ENCODE peak calls at places on chromosomes 4 and X, in nine cellular contexts. One of them, this sample, is unnamed.

GRCh38 chr4:168656055-168656660 is 159.3 kb downstream of the PALLD start:
- DNase-seq in iPS-NIHi11: no peak
- DNase-seq in NCI-H226: peak
- DNase-seq in NCI-H748 treated with DMSO at 0.1 percent for 48 hours: no peak
- DNase-seq in effector memory CD8-positive, alpha-beta T cell: no peak
- DNase-seq in H4: peak
- DNase-seq in activated T-cell treated with anti-CD3 and anti-CD28 coated beads, Interleukin-2, amount 50 U/mL, for 4 hours: no peak
- DNase-seq in NCI-H1092: no peak
- DNase-seq in coronary artery: no peak
- DNase-seq in this sample: no peak

GRCh38 chr4:106627071-106627470 is 258.5 kb upstream of the GIMD1 start:
- DNase-seq in iPS-NIHi11: no peak
- DNase-seq in NCI-H226: no peak
- DNase-seq in NCI-H748 treated with DMSO at 0.1 percent for 48 hours: no peak
- DNase-seq in effector memory CD8-positive, alpha-beta T cell: no peak
- DNase-seq in H4: no peak
- DNase-seq in activated T-cell treated with anti-CD3 and anti-CD28 coated beads, Interleukin-2, amount 50 U/mL, for 4 hours: no peak
- DNase-seq in NCI-H1092: no peak
- DNase-seq in coronary artery: no peak
- DNase-seq in this sample: no peak

GRCh38 chr4:53987761-53988171 is 76.6 kb downstream of the CHIC2 start:
- DNase-seq in iPS-NIHi11: no peak
- DNase-seq in NCI-H226: peak
- DNase-seq in NCI-H748 treated with DMSO at 0.1 percent for 48 hours: no peak
- DNase-seq in effector memory CD8-positive, alpha-beta T cell: no peak
- DNase-seq in H4: no peak
- DNase-seq in activated T-cell treated with anti-CD3 and anti-CD28 coated beads, Interleukin-2, amount 50 U/mL, for 4 hours: no peak
- DNase-seq in NCI-H1092: no peak
- DNase-seq in coronary artery: no peak
- DNase-seq in this sample: no peak

GRCh38 chr4:8917868-8918783 is 46.5 kb upstream of the HMX1 start:
- DNase-seq in iPS-NIHi11: peak
- DNase-seq in NCI-H226: peak
- DNase-seq in NCI-H748 treated with DMSO at 0.1 percent for 48 hours: no peak
- DNase-seq in effector memory CD8-positive, alpha-beta T cell: peak
- DNase-seq in H4: peak
- DNase-seq in activated T-cell treated with anti-CD3 and anti-CD28 coated beads, Interleukin-2, amount 50 U/mL, for 4 hours: peak
- DNase-seq in NCI-H1092: peak
- DNase-seq in coronary artery: peak
- DNase-seq in this sample: no peak

GRCh38 chrX:48896611-48897011 is 957 bp downstream of the TIMM17B start:
- DNase-seq in iPS-NIHi11: no peak
- DNase-seq in NCI-H226: no peak
- DNase-seq in NCI-H748 treated with DMSO at 0.1 percent for 48 hours: no peak
- DNase-seq in effector memory CD8-positive, alpha-beta T cell: no peak
- DNase-seq in H4: no peak
- DNase-seq in activated T-cell treated with anti-CD3 and anti-CD28 coated beads, Interleukin-2, amount 50 U/mL, for 4 hours: no peak
- DNase-seq in NCI-H1092: no peak
- DNase-seq in coronary artery: no peak
- DNase-seq in this sample: no peak

GRCh38 chrX:96182366-96182765 is 502.3 kb upstream of the DIAPH2 start:
- DNase-seq in iPS-NIHi11: peak
- DNase-seq in NCI-H226: no peak
- DNase-seq in NCI-H748 treated with DMSO at 0.1 percent for 48 hours: no peak
- DNase-seq in effector memory CD8-positive, alpha-beta T cell: no peak
- DNase-seq in H4: peak
- DNase-seq in activated T-cell treated with anti-CD3 and anti-CD28 coated beads, Interleukin-2, amount 50 U/mL, for 4 hours: no peak
- DNase-seq in NCI-H1092: no peak
- DNase-seq in coronary artery: no peak
- DNase-seq in this sample: no peak

GRCh38 chr4:91113130-91113706 is 986.0 kb downstream of the CCSER1 start:
- DNase-seq in iPS-NIHi11: peak
- DNase-seq in NCI-H226: no peak
- DNase-seq in NCI-H748 treated with DMSO at 0.1 percent for 48 hours: no peak
- DNase-seq in effector memory CD8-positive, alpha-beta T cell: no peak
- DNase-seq in H4: peak
- DNase-seq in activated T-cell treated with anti-CD3 and anti-CD28 coated beads, Interleukin-2, amount 50 U/mL, for 4 hours: no peak
- DNase-seq in NCI-H1092: peak
- DNase-seq in coronary artery: no peak
- DNase-seq in this sample: no peak

GRCh38 chr4:102610007-102610406 is 108.8 kb downstream of the NFKB1 start:
- DNase-seq in iPS-NIHi11: no peak
- DNase-seq in NCI-H226: no peak
- DNase-seq in NCI-H748 treated with DMSO at 0.1 percent for 48 hours: peak
- DNase-seq in effector memory CD8-positive, alpha-beta T cell: no peak
- DNase-seq in H4: no peak
- DNase-seq in activated T-cell treated with anti-CD3 and anti-CD28 coated beads, Interleukin-2, amount 50 U/mL, for 4 hours: no peak
- DNase-seq in NCI-H1092: no peak
- DNase-seq in coronary artery: no peak
- DNase-seq in this sample: no peak

GRCh38 chr4:4308800-4309441 is 18.9 kb downstream of the ZBTB49 start:
- DNase-seq in iPS-NIHi11: no peak
- DNase-seq in NCI-H226: no peak
- DNase-seq in NCI-H748 treated with DMSO at 0.1 percent for 48 hours: no peak
- DNase-seq in effector memory CD8-positive, alpha-beta T cell: no peak
- DNase-seq in H4: peak
- DNase-seq in activated T-cell treated with anti-CD3 and anti-CD28 coated beads, Interleukin-2, amount 50 U/mL, for 4 hours: no peak
- DNase-seq in NCI-H1092: no peak
- DNase-seq in coronary artery: no peak
- DNase-seq in this sample: no peak

GRCh38 chrX:22097295-22097694 is 65.2 kb downstream of the PHEX start:
- DNase-seq in iPS-NIHi11: no peak
- DNase-seq in NCI-H226: peak
- DNase-seq in NCI-H748 treated with DMSO at 0.1 percent for 48 hours: no peak
- DNase-seq in effector memory CD8-positive, alpha-beta T cell: no peak
- DNase-seq in H4: peak
- DNase-seq in activated T-cell treated with anti-CD3 and anti-CD28 coated beads, Interleukin-2, amount 50 U/mL, for 4 hours: no peak
- DNase-seq in NCI-H1092: no peak
- DNase-seq in coronary artery: no peak
- DNase-seq in this sample: no peak

GRCh38 chr4:159341486-159341885 is 238.6 kb downstream of the RAPGEF2 start:
- DNase-seq in iPS-NIHi11: no peak
- DNase-seq in NCI-H226: peak
- DNase-seq in NCI-H748 treated with DMSO at 0.1 percent for 48 hours: no peak
- DNase-seq in effector memory CD8-positive, alpha-beta T cell: no peak
- DNase-seq in H4: no peak
- DNase-seq in activated T-cell treated with anti-CD3 and anti-CD28 coated beads, Interleukin-2, amount 50 U/mL, for 4 hours: no peak
- DNase-seq in NCI-H1092: no peak
- DNase-seq in coronary artery: no peak
- DNase-seq in this sample: no peak

GRCh38 chr4:122842984-122843531 is 16.4 kb downstream of the FGF2 start:
- DNase-seq in iPS-NIHi11: no peak
- DNase-seq in NCI-H226: no peak
- DNase-seq in NCI-H748 treated with DMSO at 0.1 percent for 48 hours: no peak
- DNase-seq in effector memory CD8-positive, alpha-beta T cell: no peak
- DNase-seq in H4: no peak
- DNase-seq in activated T-cell treated with anti-CD3 and anti-CD28 coated beads, Interleukin-2, amount 50 U/mL, for 4 hours: no peak
- DNase-seq in NCI-H1092: no peak
- DNase-seq in coronary artery: no peak
- DNase-seq in this sample: no peak

GRCh38 chr4:73842696-73843095 is 6.2 kb downstream of the CXCL6 start:
- DNase-seq in iPS-NIHi11: no peak
- DNase-seq in NCI-H226: no peak
- DNase-seq in NCI-H748 treated with DMSO at 0.1 percent for 48 hours: no peak
- DNase-seq in effector memory CD8-positive, alpha-beta T cell: no peak
- DNase-seq in H4: no peak
- DNase-seq in activated T-cell treated with anti-CD3 and anti-CD28 coated beads, Interleukin-2, amount 50 U/mL, for 4 hours: no peak
- DNase-seq in NCI-H1092: no peak
- DNase-seq in coronary artery: no peak
- DNase-seq in this sample: no peak

GRCh38 chrX:72498782-72499181 is 73.9 kb downstream of the HDAC8 start:
- DNase-seq in iPS-NIHi11: no peak
- DNase-seq in NCI-H226: no peak
- DNase-seq in NCI-H748 treated with DMSO at 0.1 percent for 48 hours: no peak
- DNase-seq in effector memory CD8-positive, alpha-beta T cell: no peak
- DNase-seq in H4: no peak
- DNase-seq in activated T-cell treated with anti-CD3 and anti-CD28 coated beads, Interleukin-2, amount 50 U/mL, for 4 hours: no peak
- DNase-seq in NCI-H1092: no peak
- DNase-seq in coronary artery: no peak
- DNase-seq in this sample: no peak

GRCh38 chrX:53128097-53128749 is 34.3 kb downstream of the KANTR start:
- DNase-seq in iPS-NIHi11: no peak
- DNase-seq in NCI-H226: no peak
- DNase-seq in NCI-H748 treated with DMSO at 0.1 percent for 48 hours: no peak
- DNase-seq in effector memory CD8-positive, alpha-beta T cell: no peak
- DNase-seq in H4: no peak
- DNase-seq in activated T-cell treated with anti-CD3 and anti-CD28 coated beads, Interleukin-2, amount 50 U/mL, for 4 hours: no peak
- DNase-seq in NCI-H1092: no peak
- DNase-seq in coronary artery: no peak
- DNase-seq in this sample: no peak

GRCh38 chrX:10216208-10216607 is 59.4 kb downstream of the CLCN4 start:
- DNase-seq in iPS-NIHi11: no peak
- DNase-seq in NCI-H226: no peak
- DNase-seq in NCI-H748 treated with DMSO at 0.1 percent for 48 hours: no peak
- DNase-seq in effector memory CD8-positive, alpha-beta T cell: no peak
- DNase-seq in H4: no peak
- DNase-seq in activated T-cell treated with anti-CD3 and anti-CD28 coated beads, Interleukin-2, amount 50 U/mL, for 4 hours: no peak
- DNase-seq in NCI-H1092: no peak
- DNase-seq in coronary artery: no peak
- DNase-seq in this sample: no peak

GRCh38 chrX:110265624-110266023 is 52.3 kb downstream of the AMMECR1 start:
- DNase-seq in iPS-NIHi11: no peak
- DNase-seq in NCI-H226: no peak
- DNase-seq in NCI-H748 treated with DMSO at 0.1 percent for 48 hours: no peak
- DNase-seq in effector memory CD8-positive, alpha-beta T cell: no peak
- DNase-seq in H4: no peak
- DNase-seq in activated T-cell treated with anti-CD3 and anti-CD28 coated beads, Interleukin-2, amount 50 U/mL, for 4 hours: no peak
- DNase-seq in NCI-H1092: no peak
- DNase-seq in coronary artery: no peak
- DNase-seq in this sample: no peak

GRCh38 chr4:110005461-110006056 is 92.9 kb downstream of the EGF start:
- DNase-seq in iPS-NIHi11: peak
- DNase-seq in NCI-H226: peak
- DNase-seq in NCI-H748 treated with DMSO at 0.1 percent for 48 hours: peak
- DNase-seq in effector memory CD8-positive, alpha-beta T cell: peak
- DNase-seq in H4: peak
- DNase-seq in activated T-cell treated with anti-CD3 and anti-CD28 coated beads, Interleukin-2, amount 50 U/mL, for 4 hours: no peak
- DNase-seq in NCI-H1092: peak
- DNase-seq in coronary artery: no peak
- DNase-seq in this sample: no peak

GRCh38 chrX:47529548-47529947 is 31.5 kb upstream of the ARAF start:
- DNase-seq in iPS-NIHi11: no peak
- DNase-seq in NCI-H226: no peak
- DNase-seq in NCI-H748 treated with DMSO at 0.1 percent for 48 hours: no peak
- DNase-seq in effector memory CD8-positive, alpha-beta T cell: no peak
- DNase-seq in H4: no peak
- DNase-seq in activated T-cell treated with anti-CD3 and anti-CD28 coated beads, Interleukin-2, amount 50 U/mL, for 4 hours: no peak
- DNase-seq in NCI-H1092: no peak
- DNase-seq in coronary artery: no peak
- DNase-seq in this sample: no peak

GRCh38 chrX:130654409-130654970 is 248.5 kb downstream of the ENOX2 start:
- DNase-seq in iPS-NIHi11: no peak
- DNase-seq in NCI-H226: no peak
- DNase-seq in NCI-H748 treated with DMSO at 0.1 percent for 48 hours: no peak
- DNase-seq in effector memory CD8-positive, alpha-beta T cell: no peak
- DNase-seq in H4: no peak
- DNase-seq in activated T-cell treated with anti-CD3 and anti-CD28 coated beads, Interleukin-2, amount 50 U/mL, for 4 hours: no peak
- DNase-seq in NCI-H1092: no peak
- DNase-seq in coronary artery: no peak
- DNase-seq in this sample: no peak

GRCh38 chrX:109440475-109440874 is 41.4 kb downstream of the GUCY2F start:
- DNase-seq in iPS-NIHi11: no peak
- DNase-seq in NCI-H226: no peak
- DNase-seq in NCI-H748 treated with DMSO at 0.1 percent for 48 hours: no peak
- DNase-seq in effector memory CD8-positive, alpha-beta T cell: no peak
- DNase-seq in H4: no peak
- DNase-seq in activated T-cell treated with anti-CD3 and anti-CD28 coated beads, Interleukin-2, amount 50 U/mL, for 4 hours: no peak
- DNase-seq in NCI-H1092: no peak
- DNase-seq in coronary artery: no peak
- DNase-seq in this sample: no peak

GRCh38 chrX:68999351-68999750 is 165.9 kb downstream of the PJA1 start:
- DNase-seq in iPS-NIHi11: no peak
- DNase-seq in NCI-H226: peak
- DNase-seq in NCI-H748 treated with DMSO at 0.1 percent for 48 hours: no peak
- DNase-seq in effector memory CD8-positive, alpha-beta T cell: no peak
- DNase-seq in H4: peak
- DNase-seq in activated T-cell treated with anti-CD3 and anti-CD28 coated beads, Interleukin-2, amount 50 U/mL, for 4 hours: no peak
- DNase-seq in NCI-H1092: no peak
- DNase-seq in coronary artery: no peak
- DNase-seq in this sample: no peak

GRCh38 chrX:38973327-38973726 is 172.1 kb downstream of the MID1IP1 start:
- DNase-seq in iPS-NIHi11: no peak
- DNase-seq in NCI-H226: peak
- DNase-seq in NCI-H748 treated with DMSO at 0.1 percent for 48 hours: no peak
- DNase-seq in effector memory CD8-positive, alpha-beta T cell: no peak
- DNase-seq in H4: no peak
- DNase-seq in activated T-cell treated with anti-CD3 and anti-CD28 coated beads, Interleukin-2, amount 50 U/mL, for 4 hours: no peak
- DNase-seq in NCI-H1092: no peak
- DNase-seq in coronary artery: no peak
- DNase-seq in this sample: no peak

GRCh38 chrX:138710866-138711331 is 618 bp downstream of the FGF13 start:
- DNase-seq in iPS-NIHi11: peak
- DNase-seq in NCI-H226: no peak
- DNase-seq in NCI-H748 treated with DMSO at 0.1 percent for 48 hours: no peak
- DNase-seq in effector memory CD8-positive, alpha-beta T cell: no peak
- DNase-seq in H4: no peak
- DNase-seq in activated T-cell treated with anti-CD3 and anti-CD28 coated beads, Interleukin-2, amount 50 U/mL, for 4 hours: no peak
- DNase-seq in NCI-H1092: no peak
- DNase-seq in coronary artery: peak
- DNase-seq in this sample: no peak

GRCh38 chr4:3518511-3518880 is 13.7 kb downstream of the LRPAP1 start:
- DNase-seq in iPS-NIHi11: no peak
- DNase-seq in NCI-H226: no peak
- DNase-seq in NCI-H748 treated with DMSO at 0.1 percent for 48 hours: no peak
- DNase-seq in effector memory CD8-positive, alpha-beta T cell: no peak
- DNase-seq in H4: no peak
- DNase-seq in activated T-cell treated with anti-CD3 and anti-CD28 coated beads, Interleukin-2, amount 50 U/mL, for 4 hours: no peak
- DNase-seq in NCI-H1092: no peak
- DNase-seq in coronary artery: no peak
- DNase-seq in this sample: no peak

GRCh38 chr4:182105416-182105815 is 137.8 kb upstream of the TENM3 start:
- DNase-seq in iPS-NIHi11: no peak
- DNase-seq in NCI-H226: no peak
- DNase-seq in NCI-H748 treated with DMSO at 0.1 percent for 48 hours: no peak
- DNase-seq in effector memory CD8-positive, alpha-beta T cell: no peak
- DNase-seq in H4: no peak
- DNase-seq in activated T-cell treated with anti-CD3 and anti-CD28 coated beads, Interleukin-2, amount 50 U/mL, for 4 hours: no peak
- DNase-seq in NCI-H1092: no peak
- DNase-seq in coronary artery: no peak
- DNase-seq in this sample: no peak

GRCh38 chr4:163920426-163920825 is 425.9 kb downstream of the TMA16 start:
- DNase-seq in iPS-NIHi11: peak
- DNase-seq in NCI-H226: no peak
- DNase-seq in NCI-H748 treated with DMSO at 0.1 percent for 48 hours: no peak
- DNase-seq in effector memory CD8-positive, alpha-beta T cell: no peak
- DNase-seq in H4: no peak
- DNase-seq in activated T-cell treated with anti-CD3 and anti-CD28 coated beads, Interleukin-2, amount 50 U/mL, for 4 hours: no peak
- DNase-seq in NCI-H1092: no peak
- DNase-seq in coronary artery: no peak
- DNase-seq in this sample: no peak

GRCh38 chr4:43456383-43456782 is 563.9 kb downstream of the GRXCR1 start:
- DNase-seq in iPS-NIHi11: peak
- DNase-seq in NCI-H226: peak
- DNase-seq in NCI-H748 treated with DMSO at 0.1 percent for 48 hours: no peak
- DNase-seq in effector memory CD8-positive, alpha-beta T cell: no peak
- DNase-seq in H4: peak
- DNase-seq in activated T-cell treated with anti-CD3 and anti-CD28 coated beads, Interleukin-2, amount 50 U/mL, for 4 hours: no peak
- DNase-seq in NCI-H1092: no peak
- DNase-seq in coronary artery: no peak
- DNase-seq in this sample: no peak

GRCh38 chrX:10041383-10041782 is 74.2 kb downstream of the CLDN34 start:
- DNase-seq in iPS-NIHi11: peak
- DNase-seq in NCI-H226: peak
- DNase-seq in NCI-H748 treated with DMSO at 0.1 percent for 48 hours: no peak
- DNase-seq in effector memory CD8-positive, alpha-beta T cell: no peak
- DNase-seq in H4: peak
- DNase-seq in activated T-cell treated with anti-CD3 and anti-CD28 coated beads, Interleukin-2, amount 50 U/mL, for 4 hours: no peak
- DNase-seq in NCI-H1092: no peak
- DNase-seq in coronary artery: no peak
- DNase-seq in this sample: no peak

GRCh38 chrX:12329476-12329875 is 191.2 kb downstream of the FRMPD4 start:
- DNase-seq in iPS-NIHi11: no peak
- DNase-seq in NCI-H226: no peak
- DNase-seq in NCI-H748 treated with DMSO at 0.1 percent for 48 hours: no peak
- DNase-seq in effector memory CD8-positive, alpha-beta T cell: no peak
- DNase-seq in H4: no peak
- DNase-seq in activated T-cell treated with anti-CD3 and anti-CD28 coated beads, Interleukin-2, amount 50 U/mL, for 4 hours: no peak
- DNase-seq in NCI-H1092: no peak
- DNase-seq in coronary artery: no peak
- DNase-seq in this sample: no peak

GRCh38 chrX:35665311-35665710 is 132.8 kb upstream of the MAGEB16 start:
- DNase-seq in iPS-NIHi11: no peak
- DNase-seq in NCI-H226: no peak
- DNase-seq in NCI-H748 treated with DMSO at 0.1 percent for 48 hours: no peak
- DNase-seq in effector memory CD8-positive, alpha-beta T cell: no peak
- DNase-seq in H4: no peak
- DNase-seq in activated T-cell treated with anti-CD3 and anti-CD28 coated beads, Interleukin-2, amount 50 U/mL, for 4 hours: no peak
- DNase-seq in NCI-H1092: no peak
- DNase-seq in coronary artery: no peak
- DNase-seq in this sample: no peak